ENCODE peak calls at places on chromosome 12, in seven cellular contexts. J is adrenal gland, Z is stomach, G is AG04450, F is HCT116, U is Peyer's patch, R is transverse colon. W is an unnamed sample.

GRCh38 chr12:126668538-126668937 is 1598.4 kb upstream of the TMEM132C start:
- DNase-seq in J (peak; percentile 70), Z (no peak), G (no peak), F (no peak), U (no peak), R (no peak), W (peak; percentile 37)

GRCh38 chr12:19530631-19531020 is 91.3 kb downstream of the AEBP2 start:
- DNase-seq in J (no peak), Z (no peak), G (no peak), F (no peak), U (no peak), R (no peak), W (no peak)

GRCh38 chr12:19223695-19224094 is 94.2 kb downstream of the PLEKHA5 start:
- DNase-seq in J (no peak), Z (no peak), G (peak; percentile 46), F (no peak), U (no peak), R (no peak), W (no peak)

GRCh38 chr12:10623131-10623530 is 9.7 kb upstream of the MAGOHB start:
- DNase-seq in J (no peak), Z (no peak), G (no peak), F (no peak), U (no peak), R (no peak), W (no peak)

GRCh38 chr12:96099986-96100385 is 64.6 kb upstream of the LTA4H start:
- DNase-seq in J (no peak), Z (no peak), G (no peak), F (no peak), U (no peak), R (no peak), W (no peak)

GRCh38 chr12:94761559-94761958 is 111.2 kb upstream of the TMCC3 start:
- DNase-seq in J (no peak), Z (no peak), G (peak; percentile 36), F (peak; percentile 75), U (no peak), R (no peak), W (peak; percentile 93)

GRCh38 chr12:65074932-65075331 is 46.2 kb downstream of the WIF1 start:
- DNase-seq in J (no peak), Z (no peak), G (no peak), F (peak; percentile 27), U (no peak), R (no peak), W (no peak)

GRCh38 chr12:67720383-67720856 is 71.9 kb downstream of the DYRK2 start:
- DNase-seq in J (no peak), Z (no peak), G (no peak), F (no peak), U (no peak), R (no peak), W (no peak)

GRCh38 chr12:78964521-78964920 is 99.9 kb downstream of the SYT1 start:
- DNase-seq in J (no peak), Z (no peak), G (no peak), F (no peak), U (no peak), R (no peak), W (no peak)

GRCh38 chr12:13069380-13069779 is 25.2 kb downstream of the FAM234B start:
- DNase-seq in J (no peak), Z (no peak), G (no peak), F (no peak), U (no peak), R (no peak), W (no peak)

GRCh38 chr12:29889737-29890136 is 106.0 kb upstream of the TMTC1 start:
- DNase-seq in J (peak; percentile 70), Z (peak; percentile 55), G (no peak), F (peak; percentile 52), U (no peak), R (peak; percentile 16), W (peak; percentile 8)

GRCh38 chr12:112479413-112479812 is 60.7 kb downstream of the PTPN11 start:
- DNase-seq in J (no peak), Z (no peak), G (no peak), F (no peak), U (no peak), R (no peak), W (no peak)

GRCh38 chr12:71748081-71748850 is 6.4 kb upstream of the RAB21 start:
- DNase-seq in J (no peak), Z (no peak), G (no peak), F (no peak), U (no peak), R (no peak), W (no peak)

GRCh38 chr12:24848941-24849477 is 99.9 kb downstream of the BCAT1 start:
- DNase-seq in J (no peak), Z (no peak), G (no peak), F (no peak), U (no peak), R (no peak), W (no peak)

GRCh38 chr12:13523926-13524325 is 327.4 kb downstream of the EMP1 start:
- DNase-seq in J (no peak), Z (no peak), G (no peak), F (no peak), U (no peak), R (no peak), W (no peak)

GRCh38 chr12:48832321-48833060 is 14.2 kb downstream of the CACNB3 start:
- DNase-seq in J (no peak), Z (no peak), G (no peak), F (no peak), U (no peak), R (no peak), W (no peak)

DNA sequence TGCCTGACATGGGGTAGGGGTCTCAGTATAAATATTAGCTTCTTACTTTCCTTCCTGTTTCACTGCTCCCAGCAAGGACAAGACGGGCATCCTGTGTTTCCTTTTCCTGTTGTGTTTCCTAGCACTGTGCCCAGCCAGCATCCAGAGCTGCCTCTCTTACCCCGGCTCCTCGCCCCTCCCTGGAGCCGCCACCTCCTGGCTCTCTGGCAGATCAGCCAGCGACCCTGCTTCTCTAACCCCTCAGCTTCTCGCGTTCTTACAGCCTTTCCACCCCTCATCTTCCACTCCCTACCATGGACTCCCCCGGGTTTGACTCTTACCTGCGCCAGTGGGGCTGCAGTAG is 17.8 kb downstream of the HDAC7 start:
- DNase-seq in J (no peak), Z (no peak), G (no peak), F (no peak), U (no peak), R (no peak), W (no peak)
- H3K27ac ChIP-seq in J (no peak overlapping the region), Z (peak overlapping the region; percentile 48), G (no peak overlapping the region), F (no peak overlapping the region), U (no peak overlapping the region), R (peak overlapping the region; percentile 53), W (no peak overlapping the region)

GRCh38 chr12:1279050-1279449 is 288.0 kb downstream of the ERC1 start:
- DNase-seq in J (no peak), Z (no peak), G (no peak), F (no peak), U (no peak), R (no peak), W (no peak)
- TF ChIP-seq CTCF in J (no peak), Z (no peak), G (no peak), F (no peak), U (no peak), R (no peak), W (peak; percentile 30)

GRCh38 chr12:124281309-124281708 is 13.6 kb upstream of the RFLNA start:
- DNase-seq in J (no peak), Z (no peak), G (no peak), F (no peak), U (no peak), R (no peak), W (no peak)
- H3K27me3 ChIP-seq in J (no peaks in the 10 kb centered on the region), Z (no peaks in the 10 kb centered on the region), G (peaks cover 71% of the 10 kb centered on the region), F (peaks cover 2% of the 10 kb centered on the region), U (no peaks in the 10 kb centered on the region), R (peaks cover 31% of the 10 kb centered on the region), W (peaks cover 96% of the 10 kb centered on the region)

GRCh38 chr12:22312336-22312735 is 22.2 kb downstream of the ST8SIA1 start:
- DNase-seq in J (no peak), Z (no peak), G (no peak), F (no peak), U (no peak), R (no peak), W (peak; percentile 90)
- H3K27ac ChIP-seq in J (no peak overlapping the region), Z (no peak overlapping the region), G (no peak overlapping the region), F (no peak overlapping the region), U (no peak overlapping the region), R (no peak overlapping the region), W (peak overlapping the region; percentile 59)

GRCh38 chr12:153080-153746 is 60.7 kb downstream of the SLC6A12 start:
- DNase-seq in J (peak; percentile 45), Z (peak; percentile 62), G (no peak), F (peak; percentile 56), U (peak; percentile 30), R (peak; percentile 78), W (peak; percentile 17)
- TF ChIP-seq CTCF in J (peak; percentile 46), Z (peak; percentile 52), G (peak; percentile 91), F (peak; percentile 94), U (peak; percentile 57), R (peak; percentile 61), W (peak; percentile 77)

GRCh38 chr12:54001283-54002187 is 1.6 kb downstream of the HOXC9 start:
- DNase-seq in J (no peak), Z (no peak), G (no peak), F (no peak), U (no peak), R (no peak), W (no peak)

GRCh38 chr12:53998900-53999236 is 1.1 kb upstream of the HOXC9 start:
- DNase-seq in J (no peak), Z (no peak), G (no peak), F (no peak), U (no peak), R (no peak), W (no peak)

GRCh38 chr12:53999596-54000104 is 311 bp upstream of the HOXC9 start:
- DNase-seq in J (peak; percentile 63), Z (no peak), G (no peak), F (peak; percentile 75), U (no peak), R (no peak), W (peak; percentile 75)

GRCh38 chr12:54000774-54001114 is 783 bp downstream of the HOXC9 start:
- DNase-seq in J (no peak), Z (no peak), G (no peak), F (no peak), U (no peak), R (no peak), W (no peak)

DNA sequence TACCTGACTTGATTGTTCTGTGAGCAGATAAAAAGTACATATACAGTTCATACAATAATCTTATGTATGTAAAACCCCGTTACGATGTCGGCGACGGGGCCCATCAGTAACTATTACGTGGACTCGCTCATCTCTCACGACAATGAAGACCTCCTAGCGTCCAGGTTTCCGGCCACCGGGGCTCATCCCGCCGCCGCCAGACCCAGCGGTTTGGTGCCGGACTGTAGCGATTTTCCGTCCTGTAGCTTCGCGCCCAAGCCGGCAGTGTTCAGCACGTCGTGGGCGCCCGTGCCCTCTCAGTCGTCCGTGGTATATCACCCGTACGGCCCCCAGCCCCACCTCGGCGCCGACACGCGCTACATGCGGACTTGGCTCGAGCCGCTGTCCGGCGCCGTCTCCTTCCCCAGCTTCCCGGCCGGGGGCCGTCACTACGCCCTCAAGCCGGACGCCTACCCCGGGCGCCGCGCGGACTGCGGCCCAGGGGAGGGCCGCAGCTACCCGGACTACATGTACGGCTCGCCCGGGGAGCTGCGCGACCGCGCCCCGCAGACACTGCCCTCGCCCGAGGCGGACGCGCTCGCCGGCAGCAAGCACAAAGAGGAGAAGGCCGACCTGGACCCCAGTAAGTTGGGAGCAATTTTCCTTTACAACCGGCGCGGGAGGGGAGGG is at the start of gene HOXC9:
- DNase-seq in J (no peak), Z (no peak), G (no peak), F (no peak), U (no peak), R (no peak), W (no peak)
- H3K27me3 ChIP-seq in J (peaks cover 13% of the 10 kb centered on the region), Z (peaks cover 65% of the 10 kb centered on the region), G (peaks cover 98% of the 10 kb centered on the region), F (no peaks in the 10 kb centered on the region), U (peaks cover 50% of the 10 kb centered on the region), R (peaks cover 100% of the 10 kb centered on the region), W (no peaks in the 10 kb centered on the region)

W was measured in foreskin keratinocyte.